ENCODE peak calls at places on chromosome 6, in six cellular contexts. L, S, K, H, W and Q are unnamed samples.

GRCh38 chr6:156111913-156112312 is 656.3 kb upstream of the NOX3 start:
- DNase-seq in H (no peak), S (no peak), W (no peak), L (no peak), K (no peak), Q (no peak)

GRCh38 chr6:113802779-113803178 is 54.4 kb upstream of the MARCKS start:
- DNase-seq in W (no peak), S (no peak), K (no peak), H (no peak), L (no peak), Q (no peak)

GRCh38 chr6:10429638-10430427 is 15.0 kb upstream of the TFAP2A start:
- DNase-seq in W (no peak), S (no peak), K (no peak), H (peak; percentile 50), L (no peak), Q (no peak)

GRCh38 chr6:87154641-87155271 is 609 bp upstream of the ZNF292 start:
- DNase-seq in H (peak; percentile 60), L (peak; percentile 83), S (peak; percentile 72), W (no peak), K (no peak), Q (peak; percentile 67)

GRCh38 chr6:16200231-16200941 is 38.0 kb upstream of the GMPR start:
- DNase-seq in L (no peak), H (no peak), S (no peak), W (no peak), K (no peak), Q (no peak)

GRCh38 chr6:87909849-87910248 is 137.8 kb upstream of the SPACA1 start:
- DNase-seq in K (no peak), H (peak; percentile 38), L (peak; percentile 45), W (no peak), S (peak; percentile 39), Q (no peak)

GRCh38 chr6:146693342-146693741 is 94.6 kb downstream of the ADGB start:
- DNase-seq in W (no peak), L (no peak), S (no peak), H (no peak), K (no peak), Q (no peak)

GRCh38 chr6:4413073-4413472 is 277.7 kb upstream of the ECI2 start:
- DNase-seq in W (no peak), K (no peak), L (no peak), S (peak; percentile 67), H (no peak), Q (no peak)

GRCh38 chr6:157314705-157315321 is 8.5 kb downstream of the TMEM242 start:
- DNase-seq in K (no peak), L (peak; percentile 8), W (no peak), S (peak; percentile 38), H (peak; percentile 72), Q (no peak)

GRCh38 chr6:11009353-11009752 is 34.8 kb downstream of the ELOVL2 start:
- DNase-seq in K (no peak), S (no peak), H (peak; percentile 64), L (no peak), W (no peak), Q (no peak)

GRCh38 chr6:25061289-25061945 is 125.7 kb upstream of the RIPOR2 start:
- DNase-seq in H (no peak), S (peak; percentile 78), L (no peak), K (no peak), W (no peak), Q (no peak)

GRCh38 chr6:134714679-134715078 is 235.2 kb downstream of the ALDH8A1 start:
- DNase-seq in K (no peak), H (no peak), S (no peak), L (no peak), W (no peak), Q (no peak)

GRCh38 chr6:19662911-19663310 is 174.3 kb upstream of the ID4 start:
- DNase-seq in H (no peak), S (no peak), K (no peak), L (no peak), W (no peak), Q (no peak)

GRCh38 chr6:137904822-137905617 is 38.0 kb downstream of the TNFAIP3 start:
- DNase-seq in S (no peak), H (no peak), W (no peak), L (peak; percentile 92), K (no peak), Q (no peak)

GRCh38 chr6:51473996-51474975 is 613.1 kb downstream of the PKHD1 start:
- DNase-seq in W (no peak), H (no peak), L (no peak), K (no peak), S (no peak), Q (no peak)

GRCh38 chr6:28981391-28981832 is 23.7 kb downstream of the ZNF311 start:
- DNase-seq in S (peak; percentile 10), L (peak; percentile 84), K (no peak), W (no peak), H (no peak), Q (peak; percentile 80)

GRCh38 chr6:139990865-139991264 is 616.4 kb upstream of the CITED2 start:
- DNase-seq in S (no peak), H (no peak), L (no peak), W (no peak), K (no peak), Q (no peak)

GRCh38 chr6:170243791-170244291 is 47.0 kb downstream of the DLL1 start:
- DNase-seq in H (no peak), K (no peak), W (no peak), S (no peak), L (no peak), Q (no peak)

GRCh38 chr6:1122083-1122482 is 189.8 kb upstream of the FOXQ1 start:
- DNase-seq in K (no peak), H (no peak), W (no peak), L (no peak), S (no peak), Q (no peak)

GRCh38 chr6:43771858-43772570 is 2.0 kb downstream of the VEGFA start:
- DNase-seq in K (no peak), L (peak; percentile 82), H (peak; percentile 75), W (no peak), S (no peak), Q (peak; percentile 51)

GRCh38 chr6:36469946-36470345 is 27.1 kb downstream of the KCTD20 start:
- DNase-seq in S (no peak), L (no peak), H (no peak), W (no peak), K (no peak), Q (no peak)